ENCODE peak calls at places on chromosomes 3 and 15, in six cellular contexts. B, O, V, G, X and M are unnamed samples.

GRCh38 chr15:70160267-70160666 is 62.5 kb upstream of the TLE3 start:
- DNase-seq in B (no peak), G (no peak), V (no peak), O (no peak), X (no peak), M (no peak)

GRCh38 chr3:188286087-188286513 is 132.1 kb downstream of the LPP start:
- DNase-seq in G (no peak), O (no peak), V (no peak), X (no peak), B (no peak), M (peak; percentile 66)

GRCh38 chr15:58877999-58878825 is 55.3 kb downstream of the SLTM start:
- DNase-seq in V (no peak), O (no peak), B (no peak), G (no peak), X (no peak), M (no peak)

GRCh38 chr15:68442041-68442440 is 10.1 kb upstream of the ITGA11 start:
- DNase-seq in B (peak; percentile 11), X (no peak), G (no peak), V (no peak), O (no peak), M (no peak)

GRCh38 chr3:170584585-170585007 is 1.3 kb downstream of the SLC7A14 start:
- DNase-seq in X (peak; percentile 42), V (peak; percentile 77), O (peak; percentile 37), G (no peak), B (peak; percentile 96), M (no peak)

GRCh38 chr15:99403597-99403996 is 152.3 kb downstream of the LRRC28 start:
- DNase-seq in G (no peak), V (no peak), X (peak; percentile 18), O (no peak), B (no peak), M (no peak)

GRCh38 chr3:87260270-87260669 is 16.1 kb downstream of the POU1F1 start:
- DNase-seq in B (peak; percentile 56), X (peak; percentile 15), V (peak; percentile 8), G (no peak), O (peak; percentile 39), M (peak; percentile 44)

GRCh38 chr3:83849331-83849730 is 1109.5 kb upstream of the CADM2 start:
- DNase-seq in B (no peak), G (no peak), X (no peak), V (no peak), O (no peak), M (no peak)

GRCh38 chr15:62173215-62173614 is 8.1 kb upstream of the C2CD4B start:
- DNase-seq in O (no peak), B (no peak), V (no peak), X (no peak), G (no peak), M (no peak)

GRCh38 chr15:92884813-92885461 is 15.2 kb upstream of the CHD2 start:
- DNase-seq in B (no peak), O (no peak), G (no peak), V (no peak), X (no peak), M (no peak)

GRCh38 chr3:135809038-135809437 is 156.5 kb upstream of the PPP2R3A start:
- DNase-seq in G (no peak), O (no peak), V (no peak), X (peak; percentile 30), B (no peak), M (no peak)

GRCh38 chr3:142962520-142963265 is 781 bp downstream of the PAQR9 start:
- DNase-seq in X (no peak), G (no peak), V (no peak), B (peak; percentile 77), O (no peak), M (no peak)

GRCh38 chr3:124620600-124621063 is 109.6 kb upstream of the UMPS start:
- DNase-seq in V (peak; percentile 67), G (peak; percentile 38), O (peak; percentile 96), X (no peak), B (no peak), M (no peak)

GRCh38 chr3:12062605-12063004 is 58.4 kb downstream of the SYN2 start:
- DNase-seq in G (no peak), B (no peak), X (no peak), O (no peak), V (no peak), M (no peak)

GRCh38 chr15:45179221-45179985 is 8.4 kb downstream of the SHF start:
- DNase-seq in X (peak; percentile 48), V (peak; percentile 56), O (peak; percentile 48), G (no peak), B (peak; percentile 75), M (peak; percentile 60)

GRCh38 chr15:91855684-91856553 is 2.4 kb downstream of the SLCO3A1 start:
- DNase-seq in X (peak; percentile 45), G (peak; percentile 33), O (peak; percentile 3), V (peak; percentile 15), B (peak; percentile 78), M (no peak)

GRCh38 chr3:70832811-70833509 is 520.5 kb upstream of the MDFIC2 start:
- DNase-seq in X (no peak), G (no peak), O (no peak), B (no peak), V (no peak), M (no peak)

GRCh38 chr3:148309390-148310035 is 388.2 kb upstream of the AGTR1 start:
- DNase-seq in X (peak; percentile 18), V (no peak), O (peak; percentile 46), G (no peak), B (peak; percentile 53), M (peak; percentile 45)

GRCh38 chr15:38389924-38390542 is 63.9 kb upstream of the FAM98B start:
- DNase-seq in G (peak; percentile 15), O (peak; percentile 58), X (peak; percentile 51), B (peak; percentile 89), V (peak; percentile 57), M (peak; percentile 37)

GRCh38 chr3:197501879-197502620 is 53.7 kb downstream of the BDH1 start:
- DNase-seq in B (peak; percentile 78), X (peak; percentile 68), G (peak; percentile 57), O (peak; percentile 78), V (no peak), M (no peak)

GRCh38 chr15:72231847-72232461 is 964 bp upstream of the PKM start:
- DNase-seq in G (no peak), V (peak; percentile 82), B (no peak), O (peak; percentile 63), X (peak; percentile 44), M (no peak)

GRCh38 chr3:38110314-38111050 is 26.4 kb downstream of the ACAA1 start:
- DNase-seq in B (no peak), G (no peak), V (no peak), X (no peak), O (no peak), M (no peak)

GRCh38 chr3:56988874-56989433 is 71.5 kb upstream of the SPATA12 start:
- DNase-seq in O (peak; percentile 73), X (peak; percentile 71), G (no peak), V (peak; percentile 61), B (peak; percentile 88), M (peak; percentile 43)
- TF ChIP-seq YY1 in O (no peak), X (no peak), G (peak; percentile 67), V (no peak), B (no peak), M (no peak)

GRCh38 chr3:133296315-133296917 is 103.4 kb upstream of the BFSP2 start:
- DNase-seq in G (no peak), X (no peak), V (no peak), B (no peak), O (no peak), M (no peak)

GRCh38 chr3:133293397-133294107 is 106.3 kb upstream of the BFSP2 start:
- DNase-seq in O (no peak), G (no peak), B (no peak), X (peak; percentile 31), V (no peak), M (no peak)

GRCh38 chr3:133294253-133294652 is 105.6 kb upstream of the BFSP2 start:
- DNase-seq in B (no peak), O (no peak), X (no peak), V (no peak), G (no peak), M (no peak)

GRCh38 chr3:133292251-133292650 is 107.6 kb upstream of the BFSP2 start:
- DNase-seq in X (no peak), B (no peak), O (no peak), G (no peak), V (no peak), M (no peak)

DNA sequence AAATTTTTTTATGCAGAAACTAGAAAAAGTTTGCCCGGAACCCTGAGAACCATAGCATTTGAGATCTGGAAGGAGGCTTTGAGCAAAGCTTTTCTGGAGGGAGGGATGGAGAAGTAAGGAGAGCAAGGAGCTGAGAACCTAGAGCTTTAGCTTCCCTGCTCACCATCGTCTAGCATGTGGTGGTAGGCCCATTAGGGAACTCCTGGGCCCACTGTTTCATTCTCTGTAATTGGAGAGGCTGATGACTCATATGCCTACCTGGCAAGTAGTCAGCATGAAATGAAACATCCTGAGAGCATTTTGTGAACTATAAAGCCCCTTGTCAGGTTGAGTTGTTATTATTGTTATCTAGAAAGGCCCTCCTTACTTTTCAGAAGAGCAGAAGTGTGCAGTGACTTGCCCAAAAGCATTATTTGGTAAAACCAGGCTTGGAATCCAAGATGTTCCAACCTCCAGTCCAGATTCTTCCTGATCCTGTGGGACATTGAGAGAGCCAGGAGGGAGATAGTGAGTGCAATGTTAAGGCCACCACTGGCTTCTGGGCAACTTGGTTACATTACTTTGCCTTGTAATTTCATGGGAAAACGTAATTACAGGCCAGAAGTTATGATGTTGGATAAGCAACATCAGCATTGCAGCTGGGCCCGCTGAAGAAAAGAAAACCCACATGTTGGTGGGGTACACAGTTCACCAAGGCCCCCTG is 104.5 kb upstream of the BFSP2 start:
- DNase-seq in G (peak; percentile 19), O (no peak), X (no peak), B (no peak), V (no peak), M (no peak)
- TF ChIP-seq CTCF in G (no peak), O (no peak), X (no peak), B (no peak), V (no peak), M (no peak)

GRCh38 chr15:57364282-57365007 is 11.9 kb upstream of the CGNL1 start:
- DNase-seq in X (no peak), B (no peak), O (peak; percentile 15), V (no peak), G (no peak), M (no peak)
- TF ChIP-seq YY1 in X (no peak), B (no peak), O (no peak), V (no peak), G (no peak), M (no peak)

DNA sequence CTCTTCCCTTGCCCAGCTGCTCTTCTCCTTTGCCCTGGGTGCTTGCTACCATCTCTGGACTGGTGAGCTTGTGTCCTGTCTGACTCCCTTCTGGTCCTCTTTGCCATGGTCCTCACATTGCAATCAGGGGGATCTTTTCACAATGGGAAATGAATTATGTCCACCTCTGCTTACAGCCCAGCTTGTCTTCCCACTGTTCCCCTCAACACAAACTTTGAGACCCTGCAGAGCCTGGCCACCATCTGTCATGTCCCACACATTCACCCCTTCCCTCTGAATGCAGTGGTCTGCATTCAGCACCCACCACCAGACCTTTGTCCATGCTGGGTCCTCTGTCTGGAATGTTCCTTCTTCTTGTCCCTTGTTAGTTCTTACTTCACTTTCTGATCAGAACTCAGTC is 100.5 kb downstream of the ABHD5 start:
- DNase-seq in O (no peak), V (no peak), G (no peak), X (no peak), B (no peak), M (no peak)
- TF ChIP-seq CTCF in O (no peak), V (no peak), G (no peak), X (no peak), B (no peak), M (no peak)

GRCh38 chr3:32502089-32502943 is at the start of gene CMTM6:
- DNase-seq in G (no peak), V (peak; percentile 97), O (peak; percentile 61), B (peak; percentile 78), X (peak; percentile 95), M (peak; percentile 42)
- TF ChIP-seq YY1 in G (peak; percentile 37), V (peak; percentile 73), O (peak; percentile 45), B (no peak), X (no peak), M (no peak)